ENCODE peak calls at places on chromosome 18, in six cellular contexts. Q is HCT116, T is adrenal gland, J is choroid plexus epithelial cell, L is neural crest cell, P is foreskin fibroblast. I is an unnamed sample.
A peak's percentile ranks its signal among the peaks of the same experiment; 100 is the strongest.

GRCh38 chr18:55096261-55097026 is 137.2 kb upstream of the CCDC68 start:
- DNase-seq in Q (peak; percentile 32), T (peak; percentile 70), J (peak; percentile 92), L (no peak), P (peak; percentile 90), I (no peak)

GRCh38 chr18:12376034-12376717 is 851 bp downstream of the AFG3L2 start:
- DNase-seq in Q (no peak), T (peak; percentile 31), J (peak; percentile 28), L (no peak), P (peak; percentile 23), I (peak; percentile 27)

GRCh38 chr18:61822879-61823278 is 69.9 kb downstream of the RNF152 start:
- DNase-seq in Q (no peak), T (no peak), J (no peak), L (no peak), P (no peak), I (no peak)

GRCh38 chr18:34928068-34928753 is 113.0 kb upstream of the MAPRE2 start:
- DNase-seq in Q (no peak), T (no peak), J (no peak), L (no peak), P (peak; percentile 11), I (no peak)

GRCh38 chr18:13369756-13370510 is 151.4 kb downstream of the LDLRAD4 start:
- DNase-seq in Q (no peak), T (no peak), J (peak; percentile 20), L (no peak), P (no peak), I (no peak)

GRCh38 chr18:46738491-46738890 is 18.4 kb downstream of the ST8SIA5 start:
- DNase-seq in Q (no peak), T (no peak), J (no peak), L (no peak), P (no peak), I (no peak)

GRCh38 chr18:78032574-78032973 is 782.9 kb downstream of the GALR1 start:
- DNase-seq in Q (no peak), T (no peak), J (no peak), L (no peak), P (no peak), I (no peak)

GRCh38 chr18:9135912-9136314 is 668 bp upstream of the ANKRD12 start:
- DNase-seq in Q (peak; percentile 43), T (peak; percentile 38), J (peak; percentile 43), L (no peak), P (peak; percentile 62), I (no peak)

GRCh38 chr18:6751207-6751606 is 21.7 kb downstream of the ARHGAP28 start:
- DNase-seq in Q (no peak), T (peak; percentile 37), J (peak; percentile 77), L (no peak), P (no peak), I (no peak)

GRCh38 chr18:24427484-24427883 is 1.0 kb downstream of the IMPACT start:
- DNase-seq in Q (no peak), T (no peak), J (peak; percentile 55), L (no peak), P (peak; percentile 41), I (peak; percentile 2)

GRCh38 chr18:9117980-9118841 is 15.7 kb downstream of the NDUFV2 start:
- DNase-seq in Q (no peak), T (no peak), J (no peak), L (no peak), P (no peak), I (no peak)

GRCh38 chr18:35236964-35237363 is 3.9 kb upstream of the ZNF397 start:
- DNase-seq in Q (no peak), T (no peak), J (no peak), L (no peak), P (no peak), I (no peak)

GRCh38 chr18:62420151-62420512 is 95.0 kb downstream of the TNFRSF11A start:
- DNase-seq in Q (no peak), T (no peak), J (peak; percentile 10), L (no peak), P (peak; percentile 14), I (no peak)

GRCh38 chr18:8696749-8697211 is 8.6 kb upstream of the MTCL1 start:
- DNase-seq in Q (peak; percentile 23), T (peak; percentile 82), J (peak; percentile 63), L (peak; percentile 84), P (peak; percentile 82), I (peak; percentile 86)

GRCh38 chr18:79546781-79547272 is 132.8 kb upstream of the CTDP1 start:
- DNase-seq in Q (no peak), T (no peak), J (no peak), L (no peak), P (no peak), I (no peak)

DNA sequence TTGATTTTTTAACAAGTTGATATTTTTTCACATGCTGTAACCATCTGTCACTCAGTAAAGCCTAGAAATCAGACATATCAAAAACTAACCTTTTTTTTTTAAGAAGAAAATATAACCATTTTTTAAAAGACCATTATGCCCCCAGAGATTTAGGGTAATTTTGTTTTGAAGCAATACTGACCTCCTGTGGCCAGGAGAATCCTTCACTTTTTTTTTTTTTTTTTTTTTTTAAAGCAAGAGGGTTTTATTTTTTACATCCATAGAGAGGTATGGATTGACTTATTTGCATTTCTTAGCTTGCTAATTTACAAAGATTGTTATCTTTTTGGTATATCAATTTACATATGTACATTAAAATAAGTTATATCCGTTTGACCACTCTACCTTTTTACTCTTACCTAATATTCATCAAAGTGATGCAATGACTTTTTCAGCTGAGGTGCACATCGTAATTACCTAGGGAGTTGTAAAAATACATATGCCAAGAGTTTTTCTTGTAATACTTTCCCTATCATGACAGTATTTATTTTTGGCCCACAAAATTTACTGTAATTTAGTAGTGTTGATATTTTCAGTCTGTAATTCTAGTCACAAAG is 161.9 kb downstream of the SOCS6 start:
- DNase-seq in Q (peak; percentile 23), T (no peak), J (peak; percentile 43), L (no peak), P (peak; percentile 42), I (no peak)
- TF ChIP-seq CTCF in Q (peak; percentile 74), T (no peak), J (peak; percentile 51), L (peak; percentile 70), P (peak; percentile 43), I (peak; percentile 53)

DNA sequence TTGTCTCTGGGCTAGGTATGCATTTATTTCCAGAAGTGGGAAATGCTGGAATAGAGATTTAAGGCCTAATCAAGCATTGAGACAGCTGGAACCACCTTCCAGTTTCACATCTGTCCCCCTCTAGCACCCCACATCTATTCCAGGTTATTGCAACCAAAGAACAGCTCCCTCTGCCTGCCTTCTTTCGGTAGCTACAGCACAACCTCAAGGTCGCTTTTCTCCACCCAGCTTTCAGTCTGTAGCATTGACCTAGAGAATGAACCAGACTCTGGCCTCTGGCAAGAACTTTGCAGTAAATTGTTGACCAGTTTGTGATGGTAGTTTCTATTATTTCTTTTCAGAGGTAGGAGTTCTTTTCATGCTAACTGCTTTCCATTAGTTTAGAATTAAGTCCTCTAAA is 484.2 kb downstream of the DLGAP1 start:
- DNase-seq in Q (no peak), T (peak; percentile 66), J (no peak), L (no peak), P (no peak), I (no peak)
- TF ChIP-seq CTCF in Q (peak; percentile 32), T (peak; percentile 42), J (peak; percentile 8), L (no peak), P (peak; percentile 13), I (no peak)

GRCh38 chr18:74495581-74496507 is at the start of gene CNDP2:
- DNase-seq in Q (peak; percentile 96), T (peak; percentile 100), J (peak; percentile 99), L (peak; percentile 99), P (peak; percentile 100), I (peak; percentile 100)

GRCh38 chr18:74497778-74498177 is 1.6 kb downstream of the CNDP2 start:
- DNase-seq in Q (no peak), T (no peak), J (no peak), L (no peak), P (peak; percentile 51), I (no peak)

GRCh38 chr18:74494514-74494913 is 1.6 kb upstream of the CNDP2 start:
- DNase-seq in Q (no peak), T (no peak), J (no peak), L (no peak), P (no peak), I (no peak)

GRCh38 chr18:74497308-74497640 is 1.1 kb downstream of the CNDP2 start:
- DNase-seq in Q (no peak), T (no peak), J (no peak), L (no peak), P (no peak), I (no peak)

DNA sequence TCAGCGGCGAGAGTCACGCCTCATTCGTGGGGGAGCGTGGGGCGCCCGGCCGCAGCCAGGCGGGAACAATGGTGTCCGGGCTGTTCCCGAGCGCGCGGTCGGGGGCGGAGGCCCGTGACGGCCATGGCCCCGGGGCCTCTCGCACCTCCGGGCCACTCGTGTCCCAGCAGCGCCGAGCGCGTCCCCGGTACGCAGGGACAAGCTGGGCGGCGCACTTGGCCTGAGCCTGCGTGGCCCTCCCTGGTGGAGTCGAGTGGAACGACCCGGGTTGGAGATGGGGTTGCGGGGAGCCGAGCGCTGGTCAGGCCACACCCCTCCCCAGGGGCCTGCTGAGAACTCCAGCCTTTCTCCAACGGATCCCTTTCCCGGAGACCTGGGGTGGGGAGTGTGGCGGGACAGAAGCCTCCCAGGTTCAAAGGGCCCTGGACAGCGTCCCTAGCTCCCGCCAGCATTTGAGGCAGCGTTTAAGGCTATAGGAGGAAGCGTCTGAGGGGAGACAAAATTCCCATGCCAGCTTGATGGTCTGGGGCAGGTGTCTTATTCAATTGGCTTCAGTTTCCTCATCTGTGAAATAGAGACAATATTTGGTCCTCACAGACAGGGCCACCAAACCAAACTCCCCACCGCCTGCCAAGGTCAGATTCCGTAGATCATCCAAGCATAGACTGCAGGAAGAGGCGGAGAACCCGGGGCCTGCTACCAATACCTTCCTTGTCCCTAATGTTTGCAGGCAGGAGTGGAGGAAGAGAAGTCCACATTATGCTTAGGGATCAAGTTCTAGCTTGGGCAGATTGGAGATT is 545 bp downstream of the CNDP2 start:
- DNase-seq in Q (peak; percentile 26), T (peak; percentile 76), J (peak; percentile 50), L (peak; percentile 53), P (peak; percentile 82), I (peak; percentile 71)
- TF ChIP-seq CTCF in Q (no peak), T (peak; percentile 40), J (peak; percentile 7), L (peak; percentile 43), P (no peak), I (no peak)

DNA sequence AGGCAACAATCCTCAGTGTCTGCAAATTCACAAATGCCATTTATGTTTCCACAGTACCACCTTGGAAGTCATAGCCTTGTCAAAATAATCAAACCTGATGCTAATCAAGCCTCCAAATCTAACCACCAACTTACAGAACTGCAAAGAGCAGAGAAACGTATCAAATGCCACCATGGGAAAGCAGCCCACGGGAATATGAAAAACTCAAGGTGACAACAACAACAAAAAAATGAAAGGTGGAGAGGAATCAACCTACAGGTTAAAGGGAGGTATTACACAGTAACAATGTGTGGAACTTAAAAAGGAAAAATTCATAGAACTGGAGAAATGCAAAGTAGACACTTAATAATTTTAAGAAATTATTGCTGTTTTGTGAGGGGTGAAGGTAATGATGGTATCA is 46.7 kb downstream of the CD226 start:
- DNase-seq in Q (no peak), T (no peak), J (no peak), L (no peak), P (no peak), I (no peak)
- TF ChIP-seq CTCF in Q (peak; percentile 37), T (no peak), J (no peak), L (peak; percentile 42), P (no peak), I (no peak)

GRCh38 chr18:48136051-48136543 is 205.6 kb upstream of the SMAD2 start:
- DNase-seq in Q (no peak), T (peak; percentile 41), J (no peak), L (no peak), P (peak; percentile 11), I (peak; percentile 56)
- TF ChIP-seq CTCF in Q (no peak), T (peak; percentile 12), J (no peak), L (no peak), P (no peak), I (no peak)